ENCODE peak calls at places on chromosome 1, in ten cellular contexts. V, Z, R, C, U, K, F, L, G and T are unnamed samples.
A peak's percentile ranks its signal among the peaks of the same experiment; 100 is the strongest.

GRCh38 chr1:112359961-112360767 is 35.9 kb upstream of the CTTNBP2NL start:
- DNase-seq in C (peak; percentile 76), K (peak; percentile 79), F (no peak), R (peak; percentile 41), V (peak; percentile 73), L (peak; percentile 92), Z (no peak), G (peak; percentile 15), U (no peak), T (peak; percentile 80)

GRCh38 chr1:55143686-55144085 is 71.5 kb downstream of the USP24 start:
- DNase-seq in R (no peak), U (no peak), G (peak; percentile 34), V (no peak), F (no peak), L (no peak), K (no peak), Z (peak; percentile 35), C (no peak), T (no peak)

GRCh38 chr1:41880261-41880660 is 38.5 kb downstream of the HIVEP3 start:
- DNase-seq in C (no peak), K (no peak), F (no peak), R (no peak), G (no peak), L (no peak), V (no peak), U (no peak), Z (peak; percentile 59), T (no peak)

GRCh38 chr1:150973826-150974579 is 632 bp downstream of the CERS2 start:
- DNase-seq in R (peak; percentile 48), Z (no peak), V (no peak), U (no peak), L (no peak), K (peak; percentile 56), F (peak; percentile 61), C (peak; percentile 44), G (no peak), T (no peak)

GRCh38 chr1:27086628-27087027 is 68.3 kb downstream of the SLC9A1 start:
- DNase-seq in K (no peak), U (no peak), F (no peak), C (no peak), R (no peak), Z (no peak), V (no peak), G (no peak), L (no peak), T (no peak)

GRCh38 chr1:62295921-62296451 is 23.2 kb downstream of the KANK4 start:
- DNase-seq in C (no peak), Z (no peak), R (no peak), U (no peak), K (no peak), L (no peak), V (no peak), F (no peak), G (no peak), T (no peak)

GRCh38 chr1:218686258-218686657 is 341.1 kb downstream of the TGFB2 start:
- DNase-seq in V (no peak), Z (no peak), C (no peak), L (no peak), K (no peak), U (no peak), G (no peak), F (no peak), R (no peak), T (no peak)

GRCh38 chr1:60904079-60904852 is 178.1 kb upstream of the NFIA start:
- DNase-seq in F (no peak), R (no peak), V (no peak), L (no peak), U (no peak), C (no peak), G (no peak), K (no peak), Z (no peak), T (peak; percentile 37)

GRCh38 chr1:236311040-236311439 is 29.3 kb upstream of the ERO1B start:
- DNase-seq in V (no peak), L (no peak), K (no peak), R (no peak), F (no peak), G (no peak), Z (no peak), C (no peak), U (no peak), T (peak; percentile 18)
- TF ChIP-seq CTCF in V (no peak), L (no peak), K (no peak), R (no peak), F (no peak), G (no peak), Z (no peak), C (no peak), U (no peak), T (no peak)

GRCh38 chr1:190479028-190479427 is 1.4 kb upstream of the BRINP3 start:
- DNase-seq in U (no peak), Z (peak; percentile 8), F (no peak), G (no peak), K (no peak), C (no peak), L (no peak), R (no peak), V (no peak), T (no peak)
- H3K4me3 ChIP-seq in U (no peak overlapping the region), Z (peak overlapping the region; percentile 52), F (peak overlapping the region; percentile 7), G (peak overlapping the region; percentile 84), K (peak overlapping the region; percentile 51), C (peak overlapping the region; percentile 11), L (peak overlapping the region; percentile 40), R (peak overlapping the region; percentile 47), V (peak overlapping the region; percentile 16), T (no peak overlapping the region)

GRCh38 chr1:153944005-153944821 is 2.3 kb downstream of the DENND4B start:
- DNase-seq in C (no peak), R (no peak), L (no peak), F (no peak), G (no peak), U (no peak), V (no peak), Z (no peak), K (no peak), T (no peak)

GRCh38 chr1:153945131-153945794 is 1.3 kb downstream of the DENND4B start:
- DNase-seq in G (no peak), Z (no peak), V (peak; percentile 48), F (no peak), U (no peak), L (peak; percentile 77), K (peak; percentile 65), R (peak; percentile 51), C (no peak), T (no peak)

GRCh38 chr1:153944822-153945117 is 1.7 kb downstream of the DENND4B start:
- DNase-seq in G (no peak), F (no peak), R (no peak), C (no peak), L (no peak), K (no peak), Z (no peak), U (no peak), V (no peak), T (no peak)

GRCh38 chr1:153946622-153947246 is at the start of gene DENND4B:
- DNase-seq in V (peak; percentile 65), C (peak; percentile 77), G (no peak), F (peak; percentile 91), K (peak; percentile 86), Z (no peak), L (peak; percentile 93), U (no peak), R (peak; percentile 84), T (peak; percentile 95)

DNA sequence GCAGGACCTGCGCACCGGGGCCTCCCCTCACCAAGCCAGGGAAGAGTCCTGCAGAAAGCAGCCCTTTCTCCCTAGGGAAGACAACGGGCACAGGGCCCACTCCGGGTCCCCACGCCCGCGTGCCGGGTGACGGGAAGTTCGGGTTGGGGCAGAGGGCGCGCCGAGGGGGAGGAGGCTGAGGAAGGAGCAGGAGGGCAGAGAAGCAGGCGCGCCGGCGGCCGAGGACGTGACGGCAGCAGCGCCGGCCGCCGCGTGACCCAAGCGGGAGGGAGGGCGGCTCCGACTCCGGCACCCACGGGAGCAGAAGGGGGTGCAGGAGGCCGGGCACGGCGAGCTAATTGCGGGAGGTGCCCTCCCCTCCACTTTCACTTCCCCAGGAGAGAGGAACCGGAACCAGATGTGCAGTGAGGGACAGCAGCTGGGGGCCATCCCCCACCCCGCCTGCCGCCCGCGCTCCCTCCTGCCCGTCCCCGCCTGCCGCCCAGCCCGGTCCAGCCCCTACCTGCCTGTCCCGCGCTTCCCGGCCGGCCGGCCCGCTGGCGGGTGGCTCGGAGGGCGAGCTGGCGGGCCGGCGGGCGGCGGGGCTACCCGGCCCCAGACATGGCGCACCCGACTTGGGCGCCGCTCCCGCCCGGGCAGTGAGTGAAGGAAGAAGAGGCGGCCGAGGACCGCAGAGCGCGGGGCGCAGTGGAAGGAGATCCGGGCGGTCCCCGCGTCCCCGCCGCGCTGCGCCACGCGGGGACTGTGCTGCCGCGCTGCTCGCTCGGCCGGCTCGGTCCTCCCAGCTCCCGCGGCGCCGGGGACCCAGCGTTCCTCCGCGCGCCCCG is 510 bp downstream of the DENND4B start:
- DNase-seq in K (peak; percentile 90), R (peak; percentile 86), Z (no peak), V (peak; percentile 78), G (no peak), C (peak; percentile 68), L (peak; percentile 95), U (peak; percentile 72), F (peak; percentile 93), T (peak; percentile 85)
- TF ChIP-seq POLR2A in K (peak; percentile 66), R (no peak), Z (peak; percentile 62), V (peak; percentile 53), G (no peak), C (peak; percentile 53), L (peak; percentile 18), U (peak; percentile 48), F (peak; percentile 66), T (peak; percentile 2)

GRCh38 chr1:108124622-108125311 is 75.4 kb downstream of the SLC25A24 start:
- DNase-seq in Z (no peak), V (no peak), L (no peak), R (no peak), U (no peak), G (no peak), F (no peak), C (no peak), K (no peak), T (no peak)
- TF ChIP-seq CTCF in Z (no peak), V (no peak), L (no peak), R (no peak), U (no peak), G (no peak), F (no peak), C (no peak), K (no peak), T (no peak)